ENCODE peak calls at places on chromosomes 12 and 14, in seven cellular contexts. One of them, this sample, is unnamed.
A peak's percentile ranks its signal among the peaks of the same experiment; 100 is the strongest.

GRCh38 chr12:65748332-65748731 is 76.0 kb upstream of the HMGA2 start:
- ATAC-seq in left lung: no peak
- ATAC-seq in HCT116: no peak
- ATAC-seq in lung: no peak
- ATAC-seq in lower lobe of right lung: no peak
- ATAC-seq in A549: no peak
- ATAC-seq in HepG2: no peak
- ATAC-seq in this sample: no peak

GRCh38 chr12:29640589-29641345 is 143.0 kb downstream of the TMTC1 start:
- ATAC-seq in lower lobe of right lung: no peak
- ATAC-seq in lung: no peak
- ATAC-seq in HCT116: peak; percentile 83
- ATAC-seq in left lung: no peak
- ATAC-seq in HepG2: peak; percentile 93
- ATAC-seq in A549: peak; percentile 68
- ATAC-seq in this sample: peak; percentile 51

GRCh38 chr12:96255077-96255476 is 60.9 kb downstream of the ELK3 start:
- ATAC-seq in lower lobe of right lung: peak; percentile 88
- ATAC-seq in HepG2: no peak
- ATAC-seq in HCT116: no peak
- ATAC-seq in A549: peak; percentile 11
- ATAC-seq in lung: peak; percentile 75
- ATAC-seq in left lung: peak; percentile 77
- ATAC-seq in this sample: peak; percentile 91

GRCh38 chr12:89326260-89327040 is 25.9 kb downstream of the DUSP6 start:
- ATAC-seq in A549: no peak
- ATAC-seq in lung: no peak
- ATAC-seq in HepG2: peak; percentile 59
- ATAC-seq in left lung: no peak
- ATAC-seq in HCT116: no peak
- ATAC-seq in lower lobe of right lung: peak; percentile 43
- ATAC-seq in this sample: no peak

GRCh38 chr12:69102856-69103255 is 136.5 kb upstream of the CPSF6 start:
- ATAC-seq in A549: no peak
- ATAC-seq in HCT116: no peak
- ATAC-seq in HepG2: no peak
- ATAC-seq in lung: no peak
- ATAC-seq in lower lobe of right lung: peak; percentile 64
- ATAC-seq in left lung: peak; percentile 9
- ATAC-seq in this sample: no peak

GRCh38 chr12:47277071-47277408 is 197.3 kb upstream of the AMIGO2 start:
- ATAC-seq in HepG2: no peak
- ATAC-seq in lower lobe of right lung: no peak
- ATAC-seq in HCT116: no peak
- ATAC-seq in lung: no peak
- ATAC-seq in A549: peak; percentile 1
- ATAC-seq in left lung: no peak
- ATAC-seq in this sample: no peak

GRCh38 chr12:119115296-119115905 is 63.3 kb upstream of the HSPB8 start:
- ATAC-seq in lung: peak; percentile 27
- ATAC-seq in A549: peak; percentile 80
- ATAC-seq in left lung: peak; percentile 80
- ATAC-seq in lower lobe of right lung: peak; percentile 76
- ATAC-seq in HCT116: peak; percentile 79
- ATAC-seq in HepG2: no peak
- ATAC-seq in this sample: peak; percentile 36

GRCh38 chr14:84234281-84234680 is 1295.7 kb upstream of the FLRT2 start:
- ATAC-seq in lower lobe of right lung: peak; percentile 63
- ATAC-seq in HCT116: no peak
- ATAC-seq in HepG2: no peak
- ATAC-seq in left lung: peak; percentile 82
- ATAC-seq in lung: no peak
- ATAC-seq in A549: no peak
- ATAC-seq in this sample: no peak

GRCh38 chr12:47349770-47350408 is 270.1 kb upstream of the AMIGO2 start:
- ATAC-seq in A549: no peak
- ATAC-seq in lung: no peak
- ATAC-seq in HCT116: no peak
- ATAC-seq in left lung: no peak
- ATAC-seq in HepG2: no peak
- ATAC-seq in lower lobe of right lung: no peak
- ATAC-seq in this sample: no peak

GRCh38 chr12:47882796-47883546 is 21.8 kb downstream of the VDR start:
- ATAC-seq in lower lobe of right lung: peak; percentile 71
- ATAC-seq in HepG2: peak; percentile 64
- ATAC-seq in A549: no peak
- ATAC-seq in HCT116: no peak
- ATAC-seq in left lung: peak; percentile 78
- ATAC-seq in lung: peak; percentile 19
- ATAC-seq in this sample: no peak

GRCh38 chr12:112096070-112096469 is 12.5 kb downstream of the NAA25 start:
- ATAC-seq in A549: peak; percentile 41
- ATAC-seq in HCT116: no peak
- ATAC-seq in lung: no peak
- ATAC-seq in lower lobe of right lung: no peak
- ATAC-seq in HepG2: no peak
- ATAC-seq in left lung: peak; percentile 43
- ATAC-seq in this sample: no peak

GRCh38 chr12:57497223-57498142 is 9.6 kb downstream of the MARS1 start:
- ATAC-seq in left lung: no peak
- ATAC-seq in lower lobe of right lung: no peak
- ATAC-seq in HepG2: no peak
- ATAC-seq in A549: peak; percentile 61
- ATAC-seq in HCT116: peak; percentile 38
- ATAC-seq in lung: no peak
- ATAC-seq in this sample: no peak

GRCh38 chr12:67740706-67741105 is 92.2 kb downstream of the DYRK2 start:
- ATAC-seq in lung: no peak
- ATAC-seq in HCT116: no peak
- ATAC-seq in left lung: no peak
- ATAC-seq in A549: no peak
- ATAC-seq in lower lobe of right lung: no peak
- ATAC-seq in HepG2: no peak
- ATAC-seq in this sample: no peak

GRCh38 chr12:9073077-9073476 is 42.6 kb downstream of the A2M start:
- ATAC-seq in A549: no peak
- ATAC-seq in HepG2: peak; percentile 18
- ATAC-seq in lower lobe of right lung: no peak
- ATAC-seq in lung: no peak
- ATAC-seq in HCT116: no peak
- ATAC-seq in left lung: no peak
- ATAC-seq in this sample: no peak

GRCh38 chr12:105955608-105955931 is 183.2 kb downstream of the NUAK1 start:
- ATAC-seq in HCT116: no peak
- ATAC-seq in HepG2: no peak
- ATAC-seq in A549: no peak
- ATAC-seq in lower lobe of right lung: no peak
- ATAC-seq in lung: no peak
- ATAC-seq in left lung: no peak
- ATAC-seq in this sample: no peak

GRCh38 chr14:92511472-92512247 is 1.9 kb upstream of the RIN3 start:
- ATAC-seq in A549: peak; percentile 83
- ATAC-seq in HCT116: peak; percentile 70
- ATAC-seq in HepG2: no peak
- ATAC-seq in lung: peak; percentile 36
- ATAC-seq in left lung: peak; percentile 69
- ATAC-seq in lower lobe of right lung: peak; percentile 3
- ATAC-seq in this sample: peak; percentile 23

GRCh38 chr14:69626132-69626500 is 14.7 kb downstream of the SUSD6 start:
- ATAC-seq in HCT116: no peak
- ATAC-seq in HepG2: no peak
- ATAC-seq in A549: no peak
- ATAC-seq in lower lobe of right lung: no peak
- ATAC-seq in left lung: no peak
- ATAC-seq in lung: no peak
- ATAC-seq in this sample: no peak

GRCh38 chr14:69624131-69624530 is 12.7 kb downstream of the SUSD6 start:
- ATAC-seq in HepG2: no peak
- ATAC-seq in HCT116: no peak
- ATAC-seq in lung: no peak
- ATAC-seq in left lung: no peak
- ATAC-seq in lower lobe of right lung: peak; percentile 20
- ATAC-seq in A549: no peak
- ATAC-seq in this sample: no peak

GRCh38 chr14:69620981-69621380 is 9.6 kb downstream of the SUSD6 start:
- ATAC-seq in left lung: no peak
- ATAC-seq in lower lobe of right lung: no peak
- ATAC-seq in HCT116: no peak
- ATAC-seq in HepG2: no peak
- ATAC-seq in lung: no peak
- ATAC-seq in A549: no peak
- ATAC-seq in this sample: no peak

GRCh38 chr14:69629225-69630127 is 18.1 kb downstream of the SUSD6 start:
- ATAC-seq in lung: no peak
- ATAC-seq in left lung: no peak
- ATAC-seq in lower lobe of right lung: no peak
- ATAC-seq in A549: no peak
- ATAC-seq in HCT116: no peak
- ATAC-seq in HepG2: no peak
- ATAC-seq in this sample: no peak

DNA sequence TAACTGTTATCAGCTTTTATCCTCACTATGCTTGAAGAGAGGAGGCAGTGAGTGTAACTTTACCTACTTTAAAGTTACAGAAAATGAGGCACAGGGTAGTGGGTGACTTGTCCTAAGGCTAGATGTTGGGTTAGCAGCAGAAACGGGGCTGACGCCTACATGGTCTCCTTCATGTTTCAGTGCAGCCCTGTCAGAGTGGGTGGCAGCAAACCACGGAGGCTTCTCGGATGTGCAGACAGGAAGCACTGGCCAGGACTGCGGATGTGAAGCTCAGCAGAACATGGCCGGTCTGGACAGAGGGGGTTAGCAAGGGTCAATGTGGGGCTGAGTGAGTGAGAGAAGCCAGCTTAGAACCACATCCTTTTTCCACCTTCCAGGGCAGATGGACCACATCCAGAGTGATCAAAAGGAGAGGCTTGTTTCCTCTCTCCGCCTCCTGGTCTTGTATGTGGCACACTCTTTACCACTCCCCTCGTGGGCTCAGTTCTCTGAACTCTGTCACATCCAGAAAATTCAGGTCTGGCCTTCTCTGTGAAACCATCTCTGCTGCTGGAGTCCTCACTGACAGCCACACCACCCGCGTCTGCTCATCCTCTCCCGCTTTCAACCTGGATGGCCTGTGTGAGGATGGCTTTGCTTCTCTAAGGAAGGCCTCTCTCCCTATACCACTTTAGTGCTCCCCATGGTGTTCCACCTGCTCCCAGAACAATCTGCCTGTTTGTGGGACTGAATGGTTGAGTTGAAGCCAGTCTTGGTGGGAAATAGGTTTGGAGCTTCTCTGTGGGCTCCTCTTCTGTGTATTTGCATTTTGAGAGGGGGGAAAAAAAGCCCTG is 14.1 kb downstream of the SUSD6 start:
- ATAC-seq in lung: peak; percentile 84
- ATAC-seq in HCT116: no peak
- ATAC-seq in lower lobe of right lung: peak; percentile 94
- ATAC-seq in left lung: peak; percentile 87
- ATAC-seq in HepG2: no peak
- ATAC-seq in A549: no peak
- ATAC-seq in this sample: peak; percentile 83
- H3K4me1 ChIP-seq in lung: peaks cover 29% of the 10 kb centered on the region
- H3K4me1 ChIP-seq in HCT116: no peaks in the 10 kb centered on the region
- H3K4me1 ChIP-seq in lower lobe of right lung: peaks cover 90% of the 10 kb centered on the region
- H3K4me1 ChIP-seq in left lung: peaks cover 33% of the 10 kb centered on the region
- H3K4me1 ChIP-seq in HepG2: peaks cover 35% of the 10 kb centered on the region
- H3K4me1 ChIP-seq in A549: peaks cover 3% of the 10 kb centered on the region
- H3K4me1 ChIP-seq in this sample: peaks cover 5% of the 10 kb centered on the region

DNA sequence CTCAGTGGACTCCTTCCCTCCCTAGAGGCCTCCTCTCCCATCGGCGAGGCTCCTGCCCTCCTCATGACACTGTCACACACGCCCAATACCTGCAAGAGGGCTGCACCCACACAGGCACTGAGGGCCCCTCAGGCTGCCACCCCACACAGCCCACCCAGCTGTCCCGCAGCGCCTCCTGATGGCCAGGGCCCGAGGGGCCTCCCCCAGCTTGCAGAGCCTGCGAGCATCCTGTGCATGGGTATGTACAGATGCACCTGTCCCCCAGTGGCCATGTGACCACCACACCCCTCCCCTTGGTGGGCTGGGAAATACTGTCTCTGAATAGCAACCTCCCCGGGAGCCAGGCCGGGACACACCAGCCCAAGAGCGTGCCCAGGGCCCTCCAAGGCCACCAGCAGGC is 19.0 kb upstream of the NUDT14 start:
- ATAC-seq in lung: no peak
- ATAC-seq in HCT116: no peak
- ATAC-seq in A549: no peak
- ATAC-seq in HepG2: no peak
- ATAC-seq in lower lobe of right lung: no peak
- ATAC-seq in left lung: no peak
- ATAC-seq in this sample: no peak
- TF ChIP-seq CTCF in lung: no peak
- TF ChIP-seq CTCF in HCT116: no peak
- TF ChIP-seq CTCF in A549: no peak
- TF ChIP-seq CTCF in HepG2: peak; percentile 39
- TF ChIP-seq CTCF in lower lobe of right lung: no peak
- TF ChIP-seq CTCF in left lung: no peak
- TF ChIP-seq CTCF in this sample: no peak

GRCh38 chr14:23402296-23403138 is 5.6 kb downstream of the MYH6 start:
- ATAC-seq in A549: peak; percentile 56
- ATAC-seq in HCT116: no peak
- ATAC-seq in lung: no peak
- ATAC-seq in HepG2: peak; percentile 5
- ATAC-seq in left lung: no peak
- ATAC-seq in lower lobe of right lung: no peak
- ATAC-seq in this sample: no peak
- H3K4me1 ChIP-seq in A549: no peaks in the 10 kb centered on the region
- H3K4me1 ChIP-seq in HCT116: no peaks in the 10 kb centered on the region
- H3K4me1 ChIP-seq in lung: no peaks in the 10 kb centered on the region
- H3K4me1 ChIP-seq in HepG2: no peaks in the 10 kb centered on the region
- H3K4me1 ChIP-seq in left lung: no peaks in the 10 kb centered on the region
- H3K4me1 ChIP-seq in lower lobe of right lung: no peaks in the 10 kb centered on the region
- H3K4me1 ChIP-seq in this sample: no peaks in the 10 kb centered on the region

GRCh38 chr14:56423591-56423991 is 156.0 kb upstream of the TMEM260 start:
- ATAC-seq in HepG2: no peak
- ATAC-seq in HCT116: no peak
- ATAC-seq in A549: no peak
- ATAC-seq in lung: no peak
- ATAC-seq in left lung: no peak
- ATAC-seq in lower lobe of right lung: no peak
- ATAC-seq in this sample: no peak

GRCh38 chr14:56417173-56417572 is 162.4 kb upstream of the TMEM260 start:
- ATAC-seq in HCT116: no peak
- ATAC-seq in lung: no peak
- ATAC-seq in HepG2: no peak
- ATAC-seq in left lung: no peak
- ATAC-seq in lower lobe of right lung: no peak
- ATAC-seq in A549: no peak
- ATAC-seq in this sample: no peak

DNA sequence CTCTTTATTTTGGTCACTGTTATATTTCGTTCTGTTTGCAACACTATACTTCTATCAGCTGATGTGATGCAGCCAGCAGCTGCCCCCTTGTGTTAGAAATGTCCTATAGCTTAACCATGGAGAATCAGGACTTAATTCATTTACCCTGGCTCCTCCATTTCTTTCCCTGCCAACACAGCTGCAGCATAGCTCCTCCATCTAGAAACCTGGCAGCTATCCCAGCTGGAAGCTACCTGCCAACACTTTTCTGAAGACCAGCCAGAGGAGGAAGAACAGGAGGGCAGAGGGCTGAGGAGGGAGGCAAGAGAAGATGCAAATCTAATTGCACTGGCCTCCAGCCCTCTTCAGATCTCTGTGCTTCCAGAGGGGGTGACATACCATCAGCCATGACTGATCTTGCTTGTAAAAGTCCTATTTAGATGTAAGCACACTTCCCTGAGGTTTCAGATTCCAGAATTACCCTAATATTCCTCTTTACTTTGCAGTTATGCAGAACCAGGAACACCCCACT is 156.8 kb upstream of the TMEM260 start:
- ATAC-seq in A549: peak; percentile 91
- ATAC-seq in HepG2: peak; percentile 80
- ATAC-seq in lung: peak; percentile 76
- ATAC-seq in HCT116: peak; percentile 85
- ATAC-seq in lower lobe of right lung: peak; percentile 87
- ATAC-seq in left lung: peak; percentile 98
- ATAC-seq in this sample: peak; percentile 87
- TF ChIP-seq CTCF in A549: peak; percentile 66
- TF ChIP-seq CTCF in HepG2: peak; percentile 60
- TF ChIP-seq CTCF in lung: peak; percentile 37
- TF ChIP-seq CTCF in HCT116: peak; percentile 70
- TF ChIP-seq CTCF in lower lobe of right lung: peak; percentile 62
- TF ChIP-seq CTCF in left lung: peak; percentile 62
- TF ChIP-seq CTCF in this sample: peak; percentile 81

This sample was measured in gastroesophageal sphincter.